ENCODE peak calls at places on chromosomes 7 and 10, in six cellular contexts. One of them, this sample, is unnamed.

GRCh38 chr10:130399425-130399950 is 263.3 kb downstream of the GLRX3 start:
- DNase-seq in amniotic epithelial cell: no peak
- DNase-seq in mammary epithelial cell: no peak
- DNase-seq in body of pancreas: no peak
- DNase-seq in tibial nerve: no peak
- DNase-seq in NCI-H446 treated with DMSO at 0.1 percent for 48 hours: no peak
- DNase-seq in this sample: no peak

GRCh38 chr10:101468159-101468558 is 114.2 kb downstream of the BTRC start:
- DNase-seq in tibial nerve: no peak
- DNase-seq in amniotic epithelial cell: no peak
- DNase-seq in mammary epithelial cell: no peak
- DNase-seq in body of pancreas: no peak
- DNase-seq in NCI-H446 treated with DMSO at 0.1 percent for 48 hours: no peak
- DNase-seq in this sample: no peak

GRCh38 chr10:37762287-37762686 is 95.1 kb downstream of the ZNF248 start:
- DNase-seq in mammary epithelial cell: no peak
- DNase-seq in amniotic epithelial cell: no peak
- DNase-seq in body of pancreas: no peak
- DNase-seq in tibial nerve: no peak
- DNase-seq in NCI-H446 treated with DMSO at 0.1 percent for 48 hours: no peak
- DNase-seq in this sample: no peak

GRCh38 chr7:5445991-5446594 is 22.5 kb upstream of the TNRC18 start:
- DNase-seq in amniotic epithelial cell: no peak
- DNase-seq in mammary epithelial cell: no peak
- DNase-seq in tibial nerve: no peak
- DNase-seq in body of pancreas: no peak
- DNase-seq in NCI-H446 treated with DMSO at 0.1 percent for 48 hours: no peak
- DNase-seq in this sample: no peak

GRCh38 chr10:86257683-86258082 is 108.9 kb downstream of the GRID1 start:
- DNase-seq in tibial nerve: no peak
- DNase-seq in body of pancreas: no peak
- DNase-seq in NCI-H446 treated with DMSO at 0.1 percent for 48 hours: no peak
- DNase-seq in amniotic epithelial cell: no peak
- DNase-seq in mammary epithelial cell: no peak
- DNase-seq in this sample: no peak

GRCh38 chr10:132861884-132862461 is 76.0 kb upstream of the NKX6-2 start:
- DNase-seq in tibial nerve: no peak
- DNase-seq in mammary epithelial cell: no peak
- DNase-seq in amniotic epithelial cell: no peak
- DNase-seq in body of pancreas: peak
- DNase-seq in NCI-H446 treated with DMSO at 0.1 percent for 48 hours: no peak
- DNase-seq in this sample: no peak

GRCh38 chr7:5394264-5395105 is 29.1 kb downstream of the TNRC18 start:
- DNase-seq in mammary epithelial cell: no peak
- DNase-seq in NCI-H446 treated with DMSO at 0.1 percent for 48 hours: no peak
- DNase-seq in body of pancreas: no peak
- DNase-seq in amniotic epithelial cell: no peak
- DNase-seq in tibial nerve: no peak
- DNase-seq in this sample: no peak

GRCh38 chr7:115494529-115495147 is 535.9 kb downstream of the TFEC start:
- DNase-seq in body of pancreas: no peak
- DNase-seq in amniotic epithelial cell: peak
- DNase-seq in mammary epithelial cell: no peak
- DNase-seq in NCI-H446 treated with DMSO at 0.1 percent for 48 hours: no peak
- DNase-seq in tibial nerve: no peak
- DNase-seq in this sample: no peak

GRCh38 chr10:70850097-70850496 is 34.3 kb downstream of the SGPL1 start:
- DNase-seq in tibial nerve: no peak
- DNase-seq in amniotic epithelial cell: no peak
- DNase-seq in body of pancreas: no peak
- DNase-seq in mammary epithelial cell: no peak
- DNase-seq in NCI-H446 treated with DMSO at 0.1 percent for 48 hours: no peak
- DNase-seq in this sample: no peak

GRCh38 chr7:110591341-110591740 is 499.6 kb upstream of the LRRN3 start:
- DNase-seq in amniotic epithelial cell: no peak
- DNase-seq in NCI-H446 treated with DMSO at 0.1 percent for 48 hours: no peak
- DNase-seq in tibial nerve: no peak
- DNase-seq in body of pancreas: no peak
- DNase-seq in mammary epithelial cell: no peak
- DNase-seq in this sample: peak

GRCh38 chr10:120539076-120539475 is 82.0 kb downstream of the PLPP4 start:
- DNase-seq in mammary epithelial cell: no peak
- DNase-seq in body of pancreas: no peak
- DNase-seq in NCI-H446 treated with DMSO at 0.1 percent for 48 hours: no peak
- DNase-seq in amniotic epithelial cell: no peak
- DNase-seq in tibial nerve: no peak
- DNase-seq in this sample: no peak

GRCh38 chr7:38321515-38321944 is 48.1 kb upstream of the TARP start:
- DNase-seq in mammary epithelial cell: peak
- DNase-seq in amniotic epithelial cell: peak
- DNase-seq in body of pancreas: no peak
- DNase-seq in NCI-H446 treated with DMSO at 0.1 percent for 48 hours: no peak
- DNase-seq in tibial nerve: no peak
- DNase-seq in this sample: peak

GRCh38 chr10:95430231-95430951 is 130.8 kb downstream of the SORBS1 start:
- DNase-seq in tibial nerve: no peak
- DNase-seq in body of pancreas: peak
- DNase-seq in mammary epithelial cell: peak
- DNase-seq in NCI-H446 treated with DMSO at 0.1 percent for 48 hours: no peak
- DNase-seq in amniotic epithelial cell: peak
- DNase-seq in this sample: peak

GRCh38 chr7:57204411-57204811 is 72.2 kb upstream of the ZNF479 start:
- DNase-seq in mammary epithelial cell: no peak
- DNase-seq in body of pancreas: no peak
- DNase-seq in amniotic epithelial cell: no peak
- DNase-seq in NCI-H446 treated with DMSO at 0.1 percent for 48 hours: no peak
- DNase-seq in tibial nerve: no peak
- DNase-seq in this sample: no peak

GRCh38 chr7:102450242-102450641 is 14.4 kb downstream of the ALKBH4 start:
- DNase-seq in tibial nerve: no peak
- DNase-seq in body of pancreas: no peak
- DNase-seq in NCI-H446 treated with DMSO at 0.1 percent for 48 hours: no peak
- DNase-seq in amniotic epithelial cell: no peak
- DNase-seq in mammary epithelial cell: no peak
- DNase-seq in this sample: no peak

GRCh38 chr10:110506448-110506847 is 8.7 kb downstream of the DUSP5 start:
- DNase-seq in body of pancreas: no peak
- DNase-seq in tibial nerve: no peak
- DNase-seq in mammary epithelial cell: no peak
- DNase-seq in NCI-H446 treated with DMSO at 0.1 percent for 48 hours: no peak
- DNase-seq in amniotic epithelial cell: no peak
- DNase-seq in this sample: peak

GRCh38 chr7:137074386-137075030 is 206.1 kb downstream of the CHRM2 start:
- DNase-seq in body of pancreas: no peak
- DNase-seq in tibial nerve: no peak
- DNase-seq in NCI-H446 treated with DMSO at 0.1 percent for 48 hours: no peak
- DNase-seq in amniotic epithelial cell: peak
- DNase-seq in mammary epithelial cell: no peak
- DNase-seq in this sample: no peak

GRCh38 chr7:875476-876076 is 778 bp upstream of the GET4 start:
- DNase-seq in tibial nerve: no peak
- DNase-seq in body of pancreas: peak
- DNase-seq in NCI-H446 treated with DMSO at 0.1 percent for 48 hours: no peak
- DNase-seq in mammary epithelial cell: no peak
- DNase-seq in amniotic epithelial cell: no peak
- DNase-seq in this sample: no peak

GRCh38 chr7:129538790-129539189 is 36.5 kb downstream of the SMKR1 start:
- DNase-seq in amniotic epithelial cell: no peak
- DNase-seq in body of pancreas: no peak
- DNase-seq in tibial nerve: no peak
- DNase-seq in mammary epithelial cell: no peak
- DNase-seq in NCI-H446 treated with DMSO at 0.1 percent for 48 hours: no peak
- DNase-seq in this sample: no peak

GRCh38 chr7:100865971-100866720 is 1.0 kb upstream of the TRIP6 start:
- DNase-seq in amniotic epithelial cell: no peak
- DNase-seq in mammary epithelial cell: peak
- DNase-seq in body of pancreas: peak
- DNase-seq in tibial nerve: peak
- DNase-seq in NCI-H446 treated with DMSO at 0.1 percent for 48 hours: peak
- DNase-seq in this sample: peak

GRCh38 chr7:106459397-106460072 is 174.8 kb upstream of the NAMPT start:
- DNase-seq in tibial nerve: no peak
- DNase-seq in amniotic epithelial cell: no peak
- DNase-seq in mammary epithelial cell: no peak
- DNase-seq in body of pancreas: no peak
- DNase-seq in NCI-H446 treated with DMSO at 0.1 percent for 48 hours: no peak
- DNase-seq in this sample: no peak

GRCh38 chr7:85160223-85160622 is 26.6 kb downstream of the SEMA3D start:
- DNase-seq in mammary epithelial cell: peak
- DNase-seq in amniotic epithelial cell: peak
- DNase-seq in tibial nerve: no peak
- DNase-seq in body of pancreas: no peak
- DNase-seq in NCI-H446 treated with DMSO at 0.1 percent for 48 hours: no peak
- DNase-seq in this sample: peak

GRCh38 chr7:107588529-107589130 is 8.6 kb downstream of the BCAP29 start:
- DNase-seq in amniotic epithelial cell: no peak
- DNase-seq in mammary epithelial cell: no peak
- DNase-seq in tibial nerve: no peak
- DNase-seq in body of pancreas: no peak
- DNase-seq in NCI-H446 treated with DMSO at 0.1 percent for 48 hours: no peak
- DNase-seq in this sample: no peak

GRCh38 chr7:96416599-96416998 is 94.7 kb upstream of the SLC25A13 start:
- DNase-seq in amniotic epithelial cell: no peak
- DNase-seq in tibial nerve: no peak
- DNase-seq in NCI-H446 treated with DMSO at 0.1 percent for 48 hours: no peak
- DNase-seq in mammary epithelial cell: no peak
- DNase-seq in body of pancreas: no peak
- DNase-seq in this sample: no peak

GRCh38 chr10:61617586-61617985 is 45.1 kb upstream of the CABCOCO1 start:
- DNase-seq in amniotic epithelial cell: peak
- DNase-seq in mammary epithelial cell: no peak
- DNase-seq in tibial nerve: no peak
- DNase-seq in body of pancreas: no peak
- DNase-seq in NCI-H446 treated with DMSO at 0.1 percent for 48 hours: no peak
- DNase-seq in this sample: no peak

GRCh38 chr7:79709574-79710409 is 256.3 kb upstream of the MAGI2 start:
- DNase-seq in body of pancreas: no peak
- DNase-seq in amniotic epithelial cell: peak
- DNase-seq in NCI-H446 treated with DMSO at 0.1 percent for 48 hours: peak
- DNase-seq in tibial nerve: no peak
- DNase-seq in mammary epithelial cell: peak
- DNase-seq in this sample: peak

GRCh38 chr7:26265061-26265460 is 26.6 kb upstream of the SNX10 start:
- DNase-seq in tibial nerve: no peak
- DNase-seq in amniotic epithelial cell: peak
- DNase-seq in NCI-H446 treated with DMSO at 0.1 percent for 48 hours: no peak
- DNase-seq in mammary epithelial cell: peak
- DNase-seq in body of pancreas: no peak
- DNase-seq in this sample: peak

GRCh38 chr10:107671968-107672367 is 507.5 kb upstream of the SORCS1 start:
- DNase-seq in amniotic epithelial cell: no peak
- DNase-seq in mammary epithelial cell: no peak
- DNase-seq in NCI-H446 treated with DMSO at 0.1 percent for 48 hours: no peak
- DNase-seq in body of pancreas: no peak
- DNase-seq in tibial nerve: no peak
- DNase-seq in this sample: no peak

This sample was measured in HT1080.